ENCODE peak calls at places on chromosome 5, in four cellular contexts. One of them, this sample, is unnamed.

GRCh38 chr5:151408633-151409243 is 38.7 kb upstream of the SLC36A1 start:
- DNase-seq in hepatocyte: no peak
- DNase-seq in fibroblast of pulmonary artery: no peak
- DNase-seq in iPS DF 6.9: no peak
- DNase-seq in this sample: no peak

GRCh38 chr5:124806857-124807196 is 60.4 kb upstream of the ZNF608 start:
- DNase-seq in fibroblast of pulmonary artery: no peak
- DNase-seq in hepatocyte: no peak
- DNase-seq in iPS DF 6.9: no peak
- DNase-seq in this sample: no peak

GRCh38 chr5:53326420-53327153 is 153.8 kb upstream of the FST start:
- DNase-seq in hepatocyte: no peak
- DNase-seq in fibroblast of pulmonary artery: peak; percentile 89
- DNase-seq in iPS DF 6.9: no peak
- DNase-seq in this sample: peak; percentile 94

GRCh38 chr5:179278119-179278518 is 67.1 kb downstream of the ADAMTS2 start:
- DNase-seq in fibroblast of pulmonary artery: no peak
- DNase-seq in hepatocyte: no peak
- DNase-seq in iPS DF 6.9: no peak
- DNase-seq in this sample: no peak

GRCh38 chr5:135266301-135266630 is 132.8 kb downstream of the MACROH2A1 start:
- DNase-seq in iPS DF 6.9: no peak
- DNase-seq in fibroblast of pulmonary artery: no peak
- DNase-seq in hepatocyte: no peak
- DNase-seq in this sample: no peak

GRCh38 chr5:1477341-1477740 is 32.1 kb upstream of the SLC6A3 start:
- DNase-seq in iPS DF 6.9: no peak
- DNase-seq in hepatocyte: no peak
- DNase-seq in fibroblast of pulmonary artery: no peak
- DNase-seq in this sample: no peak

GRCh38 chr5:43073597-43074546 is 33.8 kb upstream of the ANXA2R start:
- DNase-seq in iPS DF 6.9: no peak
- DNase-seq in fibroblast of pulmonary artery: peak; percentile 57
- DNase-seq in hepatocyte: peak; percentile 40
- DNase-seq in this sample: peak; percentile 53

GRCh38 chr5:21680661-21681060 is 1172.5 kb downstream of the CDH12 start:
- DNase-seq in fibroblast of pulmonary artery: no peak
- DNase-seq in iPS DF 6.9: no peak
- DNase-seq in hepatocyte: no peak
- DNase-seq in this sample: no peak

GRCh38 chr5:172782169-172783039 is 11.4 kb upstream of the DUSP1 start:
- DNase-seq in fibroblast of pulmonary artery: no peak
- DNase-seq in hepatocyte: no peak
- DNase-seq in iPS DF 6.9: no peak
- DNase-seq in this sample: peak; percentile 46
- H3K4me3 ChIP-seq in fibroblast of pulmonary artery: no peak overlapping the region
- H3K4me3 ChIP-seq in hepatocyte: no peak overlapping the region
- H3K4me3 ChIP-seq in iPS DF 6.9: no peak overlapping the region
- H3K4me3 ChIP-seq in this sample: no peak overlapping the region

GRCh38 chr5:141521244-141521781 is 32.4 kb downstream of the PCDHGC5 start:
- DNase-seq in iPS DF 6.9: no peak
- DNase-seq in fibroblast of pulmonary artery: peak; percentile 100
- DNase-seq in hepatocyte: peak; percentile 70
- DNase-seq in this sample: peak; percentile 100

GRCh38 chr5:141522301-141522700 is 33.4 kb downstream of the PCDHGC5 start:
- DNase-seq in fibroblast of pulmonary artery: no peak
- DNase-seq in iPS DF 6.9: no peak
- DNase-seq in hepatocyte: no peak
- DNase-seq in this sample: no peak

GRCh38 chr5:141523991-141524390 is 35.1 kb downstream of the PCDHGC5 start:
- DNase-seq in fibroblast of pulmonary artery: no peak
- DNase-seq in iPS DF 6.9: no peak
- DNase-seq in hepatocyte: no peak
- DNase-seq in this sample: no peak

GRCh38 chr5:141525659-141526058 is 36.8 kb downstream of the PCDHGC5 start:
- DNase-seq in fibroblast of pulmonary artery: no peak
- DNase-seq in iPS DF 6.9: no peak
- DNase-seq in hepatocyte: peak; percentile 46
- DNase-seq in this sample: no peak

GRCh38 chr5:141524604-141525597 is 36.0 kb downstream of the PCDHGC5 start:
- DNase-seq in fibroblast of pulmonary artery: peak; percentile 98
- DNase-seq in hepatocyte: peak; percentile 96
- DNase-seq in iPS DF 6.9: peak; percentile 99
- DNase-seq in this sample: peak; percentile 98
- H3K4me3 ChIP-seq in fibroblast of pulmonary artery: no peak overlapping the region
- H3K4me3 ChIP-seq in hepatocyte: no peak overlapping the region
- H3K4me3 ChIP-seq in iPS DF 6.9: no peak overlapping the region
- H3K4me3 ChIP-seq in this sample: peak overlapping the region; percentile 13

DNA sequence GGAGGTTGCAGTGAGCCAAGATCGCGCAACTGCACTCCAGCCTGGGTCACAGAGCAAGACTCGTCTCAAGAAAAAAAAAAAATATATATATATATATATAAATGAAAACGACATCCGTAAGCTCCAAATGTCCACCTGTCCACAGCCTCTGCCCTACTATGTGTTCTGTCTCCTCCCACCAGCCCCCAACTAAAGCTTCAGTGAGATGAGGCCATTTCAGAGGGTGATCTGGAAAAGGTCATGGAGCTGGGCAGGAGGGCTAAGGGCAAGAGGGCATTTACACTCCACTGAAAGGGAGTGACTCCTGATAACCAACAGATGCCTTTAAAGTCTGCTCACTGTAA is 2.4 kb downstream of the SPRY4 start:
- DNase-seq in fibroblast of pulmonary artery: no peak
- DNase-seq in iPS DF 6.9: no peak
- DNase-seq in hepatocyte: no peak
- DNase-seq in this sample: no peak
- H3K4me3 ChIP-seq in fibroblast of pulmonary artery: peak overlapping the region; percentile 95
- H3K4me3 ChIP-seq in iPS DF 6.9: peak overlapping the region; percentile 90
- H3K4me3 ChIP-seq in hepatocyte: no peak overlapping the region
- H3K4me3 ChIP-seq in this sample: peak overlapping the region; percentile 83

GRCh38 chr5:11903614-11904269 is 504 bp downstream of the CTNND2 start:
- DNase-seq in iPS DF 6.9: no peak
- DNase-seq in fibroblast of pulmonary artery: no peak
- DNase-seq in hepatocyte: peak; percentile 86
- DNase-seq in this sample: no peak
- H3K4me3 ChIP-seq in iPS DF 6.9: peak overlapping the region; percentile 84
- H3K4me3 ChIP-seq in fibroblast of pulmonary artery: no peak overlapping the region
- H3K4me3 ChIP-seq in hepatocyte: peak overlapping the region; percentile 94
- H3K4me3 ChIP-seq in this sample: no peak overlapping the region

GRCh38 chr5:16461782-16462181 is 3.8 kb downstream of the ZNF622 start:
- DNase-seq in fibroblast of pulmonary artery: peak; percentile 82
- DNase-seq in iPS DF 6.9: no peak
- DNase-seq in hepatocyte: no peak
- DNase-seq in this sample: peak; percentile 59

GRCh38 chr5:16459451-16459850 is 6.1 kb downstream of the ZNF622 start:
- DNase-seq in iPS DF 6.9: no peak
- DNase-seq in fibroblast of pulmonary artery: no peak
- DNase-seq in hepatocyte: no peak
- DNase-seq in this sample: no peak

GRCh38 chr5:16457451-16457850 is 8.1 kb downstream of the ZNF622 start:
- DNase-seq in iPS DF 6.9: no peak
- DNase-seq in hepatocyte: no peak
- DNase-seq in fibroblast of pulmonary artery: no peak
- DNase-seq in this sample: no peak

GRCh38 chr5:16457853-16458252 is 7.7 kb downstream of the ZNF622 start:
- DNase-seq in iPS DF 6.9: no peak
- DNase-seq in fibroblast of pulmonary artery: no peak
- DNase-seq in hepatocyte: no peak
- DNase-seq in this sample: no peak

GRCh38 chr5:16461026-16461425 is 4.6 kb downstream of the ZNF622 start:
- DNase-seq in fibroblast of pulmonary artery: no peak
- DNase-seq in hepatocyte: no peak
- DNase-seq in iPS DF 6.9: no peak
- DNase-seq in this sample: no peak
- H3K4me3 ChIP-seq in fibroblast of pulmonary artery: no peak overlapping the region
- H3K4me3 ChIP-seq in hepatocyte: no peak overlapping the region
- H3K4me3 ChIP-seq in iPS DF 6.9: no peak overlapping the region
- H3K4me3 ChIP-seq in this sample: no peak overlapping the region

DNA sequence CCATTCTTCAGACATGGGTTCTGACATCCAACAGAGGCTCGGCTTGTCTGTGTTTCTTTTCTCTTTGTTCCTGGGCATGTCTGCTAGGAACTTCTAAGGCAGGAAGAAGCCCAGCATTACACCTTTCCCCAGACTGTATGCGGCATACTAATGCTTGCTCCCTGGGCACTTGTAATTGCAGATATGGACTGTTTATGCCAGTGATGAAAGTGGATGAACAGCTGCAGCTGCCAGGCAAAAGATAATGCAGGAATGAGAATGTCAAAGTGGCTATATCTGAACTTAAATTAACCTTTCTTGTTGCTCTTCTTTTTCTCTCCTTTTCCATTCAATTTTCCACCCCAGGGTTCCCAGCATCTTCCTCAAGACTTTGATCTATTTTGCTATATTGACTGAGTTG is 344.3 kb downstream of the MAN2A1 start:
- DNase-seq in hepatocyte: no peak
- DNase-seq in iPS DF 6.9: no peak
- DNase-seq in fibroblast of pulmonary artery: no peak
- DNase-seq in this sample: no peak
- H3K4me3 ChIP-seq in hepatocyte: no peak overlapping the region
- H3K4me3 ChIP-seq in iPS DF 6.9: no peak overlapping the region
- H3K4me3 ChIP-seq in fibroblast of pulmonary artery: no peak overlapping the region
- H3K4me3 ChIP-seq in this sample: no peak overlapping the region

DNA sequence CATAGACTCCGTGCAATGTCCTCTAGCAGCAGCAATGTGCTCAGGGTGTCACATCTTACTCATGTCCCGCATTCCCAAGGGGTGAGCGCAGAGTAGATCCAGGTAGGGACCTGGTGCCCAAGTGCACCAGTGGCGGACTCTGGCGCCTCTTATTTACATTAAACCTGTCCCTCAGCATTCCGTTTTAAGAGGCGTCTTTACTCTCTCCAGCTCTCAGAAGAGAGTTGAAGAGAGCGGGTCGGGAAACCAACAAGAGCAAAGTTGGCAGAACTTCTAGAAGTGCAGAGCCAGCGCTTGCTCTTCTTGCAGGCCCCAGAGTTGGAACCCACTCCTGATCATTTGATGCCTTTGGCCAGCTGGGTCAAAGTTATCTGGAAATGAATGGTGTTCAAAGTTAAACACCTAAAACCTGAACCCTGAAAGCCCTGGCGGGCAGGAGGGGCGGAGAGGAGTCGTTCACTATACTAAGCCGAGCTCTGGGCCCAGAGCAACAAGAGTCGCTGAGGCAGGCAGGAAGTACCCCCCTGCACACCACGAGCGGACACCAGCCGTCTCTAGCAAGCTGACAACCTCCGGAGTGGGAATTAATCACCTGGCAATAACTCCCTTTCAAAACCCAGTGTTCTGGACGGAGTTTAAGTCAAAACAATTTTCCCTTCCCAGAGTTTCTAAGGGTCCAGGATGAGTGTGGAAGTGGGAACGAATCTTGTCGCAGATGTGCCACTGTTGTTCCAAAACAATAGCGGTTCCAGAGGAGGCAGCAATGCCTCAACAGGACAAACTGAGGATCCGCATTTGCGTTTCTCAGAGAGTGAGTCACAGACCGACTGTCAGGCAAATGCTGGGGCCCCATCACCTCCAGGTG is 122.8 kb downstream of the TMEM161B start:
- DNase-seq in hepatocyte: peak; percentile 45
- DNase-seq in fibroblast of pulmonary artery: peak; percentile 2
- DNase-seq in iPS DF 6.9: no peak
- DNase-seq in this sample: no peak
- H3K4me3 ChIP-seq in hepatocyte: no peak overlapping the region
- H3K4me3 ChIP-seq in fibroblast of pulmonary artery: no peak overlapping the region
- H3K4me3 ChIP-seq in iPS DF 6.9: no peak overlapping the region
- H3K4me3 ChIP-seq in this sample: peak overlapping the region; percentile 41

GRCh38 chr5:100854594-100854993 is 48.5 kb downstream of the ST8SIA4 start:
- DNase-seq in hepatocyte: no peak
- DNase-seq in iPS DF 6.9: no peak
- DNase-seq in fibroblast of pulmonary artery: no peak
- DNase-seq in this sample: no peak
- H3K4me3 ChIP-seq in hepatocyte: no peak overlapping the region
- H3K4me3 ChIP-seq in iPS DF 6.9: no peak overlapping the region
- H3K4me3 ChIP-seq in fibroblast of pulmonary artery: no peak overlapping the region
- H3K4me3 ChIP-seq in this sample: no peak overlapping the region

GRCh38 chr5:115490601-115491000 is 54.0 kb downstream of the FEM1C start:
- DNase-seq in hepatocyte: no peak
- DNase-seq in fibroblast of pulmonary artery: no peak
- DNase-seq in iPS DF 6.9: no peak
- DNase-seq in this sample: no peak
- H3K4me3 ChIP-seq in hepatocyte: no peak overlapping the region
- H3K4me3 ChIP-seq in fibroblast of pulmonary artery: no peak overlapping the region
- H3K4me3 ChIP-seq in iPS DF 6.9: no peak overlapping the region
- H3K4me3 ChIP-seq in this sample: no peak overlapping the region